ENCODE peak calls at places on chromosomes 13 and 19, in six cellular contexts. A, J, I, D, Z and V are unnamed samples.

GRCh38 chr19:3467437-3468198 is 12.7 kb downstream of the SMIM24 start:
- DNase-seq in A (no peak), J (no peak), I (no peak), D (no peak), Z (no peak), V (no peak)

GRCh38 chr19:3278749-3279148 is 54.3 kb downstream of the CELF5 start:
- DNase-seq in A (no peak), J (no peak), I (no peak), D (no peak), Z (no peak), V (no peak)

GRCh38 chr13:79459906-79460305 is 21.0 kb upstream of the NDFIP2 start:
- DNase-seq in A (no peak), J (no peak), I (no peak), D (no peak), Z (no peak), V (no peak)

GRCh38 chr13:110070511-110071120 is 236.3 kb downstream of the COL4A1 start:
- DNase-seq in A (no peak), J (no peak), I (no peak), D (no peak), Z (no peak), V (no peak)

GRCh38 chr13:104098421-104098820 is 1032.2 kb upstream of the SLC10A2 start:
- DNase-seq in A (no peak), J (no peak), I (no peak), D (no peak), Z (no peak), V (no peak)

GRCh38 chr13:111900390-111901180 is 166.4 kb upstream of the SOX1 start:
- DNase-seq in A (peak), J (no peak), I (no peak), D (no peak), Z (no peak), V (no peak)

GRCh38 chr19:752652-753517 is 2.0 kb downstream of the MISP start:
- DNase-seq in A (no peak), J (no peak), I (no peak), D (no peak), Z (no peak), V (no peak)

GRCh38 chr19:3613765-3614661 is 7.3 kb upstream of the TBXA2R start:
- DNase-seq in A (no peak), J (no peak), I (no peak), D (no peak), Z (no peak), V (no peak)

GRCh38 chr19:15294591-15294990 is 37.7 kb downstream of the BRD4 start:
- DNase-seq in A (no peak), J (no peak), I (no peak), D (no peak), Z (no peak), V (peak)

GRCh38 chr13:28320884-28321574 is 173.9 kb downstream of the FLT1 start:
- DNase-seq in A (no peak), J (no peak), I (no peak), D (peak), Z (no peak), V (no peak)

GRCh38 chr19:38875656-38876345 is 2.3 kb downstream of the RINL start:
- DNase-seq in A (no peak), J (no peak), I (no peak), D (no peak), Z (no peak), V (no peak)

GRCh38 chr13:27822258-27822872 is 30.1 kb downstream of the GSX1 start:
- DNase-seq in A (no peak), J (no peak), I (no peak), D (no peak), Z (no peak), V (no peak)

GRCh38 chr13:41547253-41548000 is 90.1 kb downstream of the RGCC start:
- DNase-seq in A (no peak), J (no peak), I (no peak), D (no peak), Z (no peak), V (no peak)

GRCh38 chr19:40348961-40349507 is 539 bp downstream of the PLD3 start:
- DNase-seq in A (peak), J (peak), I (no peak), D (peak), Z (no peak), V (peak)

GRCh38 chr13:28551498-28551895 is 56.6 kb upstream of the FLT1 start:
- DNase-seq in A (no peak), J (no peak), I (no peak), D (no peak), Z (no peak), V (no peak)

GRCh38 chr13:51027644-51028043 is 83.4 kb downstream of the C13orf42 start:
- DNase-seq in A (no peak), J (no peak), I (no peak), D (no peak), Z (no peak), V (no peak)

GRCh38 chr13:99496322-99497142 is 4.7 kb upstream of the TM9SF2 start:
- DNase-seq in A (no peak), J (peak), I (no peak), D (no peak), Z (peak), V (no peak)

GRCh38 chr13:38914070-38914469 is 76.6 kb downstream of the STOML3 start:
- DNase-seq in A (no peak), J (no peak), I (no peak), D (no peak), Z (no peak), V (no peak)

GRCh38 chr13:33150146-33150545 is 133.9 kb downstream of the KL start:
- DNase-seq in A (no peak), J (no peak), I (no peak), D (no peak), Z (no peak), V (no peak)

GRCh38 chr19:32361574-32362317 is 16.3 kb downstream of the ZNF507 start:
- DNase-seq in A (no peak), J (no peak), I (no peak), D (no peak), Z (no peak), V (no peak)

GRCh38 chr13:28819046-28819747 is 942 bp upstream of the MTUS2 start:
- DNase-seq in A (no peak), J (peak), I (no peak), D (no peak), Z (no peak), V (peak)

GRCh38 chr19:18785179-18786124 is 5.7 kb downstream of the COMP start:
- DNase-seq in A (no peak), J (peak), I (peak), D (no peak), Z (peak), V (peak)

GRCh38 chr19:51000981-51001380 is 423 bp downstream of the KLK8 start:
- DNase-seq in A (no peak), J (no peak), I (no peak), D (no peak), Z (no peak), V (no peak)

GRCh38 chr19:29881386-29881785 is 60.7 kb upstream of the URI1 start:
- DNase-seq in A (no peak), J (no peak), I (no peak), D (no peak), Z (no peak), V (no peak)